ENCODE peak calls at places on chromosomes 1 and 21, in ten cellular contexts. E is HCT116, I is heart right ventricle, F is psoas muscle, T is upper lobe of right lung, Y is pancreas, B is right lobe of liver, Z is mucosa of descending colon, A is lung, N is RWPE2. L is an unnamed sample.

GRCh38 chr1:16298653-16299052 is 53.6 kb downstream of the FBXO42 start:
- ATAC-seq in E (no peak), I (no peak), F (no peak), T (peak; percentile 73), Y (no peak), B (no peak), Z (no peak), A (no peak), N (no peak), L (peak; percentile 71)

GRCh38 chr1:205245096-205245495 is 17.4 kb downstream of the TMCC2 start:
- ATAC-seq in E (no peak), I (no peak), F (no peak), T (no peak), Y (no peak), B (no peak), Z (no peak), A (no peak), N (no peak), L (no peak)

GRCh38 chr1:172254521-172255222 is 165.8 kb upstream of the C1orf105 start:
- ATAC-seq in E (peak; percentile 91), I (peak; percentile 50), F (no peak), T (no peak), Y (no peak), B (no peak), Z (no peak), A (no peak), N (peak; percentile 97), L (no peak)

GRCh38 chr1:9435854-9436253 is 103.4 kb upstream of the SLC25A33 start:
- ATAC-seq in E (no peak), I (no peak), F (no peak), T (no peak), Y (peak; percentile 6), B (no peak), Z (peak; percentile 68), A (no peak), N (no peak), L (no peak)

GRCh38 chr1:233459470-233459945 is 132.0 kb downstream of the MAP3K21 start:
- ATAC-seq in E (no peak), I (no peak), F (no peak), T (no peak), Y (no peak), B (no peak), Z (no peak), A (no peak), N (no peak), L (no peak)

GRCh38 chr1:85550784-85551516 is 29.6 kb upstream of the CCN1 start:
- ATAC-seq in E (peak; percentile 44), I (no peak), F (no peak), T (peak; percentile 92), Y (peak; percentile 85), B (peak; percentile 67), Z (no peak), A (peak; percentile 76), N (peak; percentile 95), L (peak; percentile 42)

GRCh38 chr1:69103705-69104385 is 463.9 kb upstream of the LRRC7 start:
- ATAC-seq in E (no peak), I (no peak), F (no peak), T (no peak), Y (no peak), B (no peak), Z (no peak), A (no peak), N (no peak), L (no peak)

GRCh38 chr21:14581902-14582457 is 35.9 kb upstream of the SAMSN1 start:
- ATAC-seq in E (no peak), I (no peak), F (no peak), T (no peak), Y (no peak), B (no peak), Z (no peak), A (no peak), N (no peak), L (no peak)

GRCh38 chr21:42655797-42656770 is 2.7 kb downstream of the PDE9A start:
- ATAC-seq in E (no peak), I (no peak), F (no peak), T (no peak), Y (no peak), B (no peak), Z (peak; percentile 28), A (no peak), N (peak; percentile 34), L (no peak)
- H3K4me3 ChIP-seq in E (no peak overlapping the region), I (no peak overlapping the region), F (no peak overlapping the region), T (no peak overlapping the region), Y (no peak overlapping the region), B (no peak overlapping the region), Z (no peak overlapping the region), A (no peak overlapping the region), N (no peak overlapping the region), L (no peak overlapping the region)

DNA sequence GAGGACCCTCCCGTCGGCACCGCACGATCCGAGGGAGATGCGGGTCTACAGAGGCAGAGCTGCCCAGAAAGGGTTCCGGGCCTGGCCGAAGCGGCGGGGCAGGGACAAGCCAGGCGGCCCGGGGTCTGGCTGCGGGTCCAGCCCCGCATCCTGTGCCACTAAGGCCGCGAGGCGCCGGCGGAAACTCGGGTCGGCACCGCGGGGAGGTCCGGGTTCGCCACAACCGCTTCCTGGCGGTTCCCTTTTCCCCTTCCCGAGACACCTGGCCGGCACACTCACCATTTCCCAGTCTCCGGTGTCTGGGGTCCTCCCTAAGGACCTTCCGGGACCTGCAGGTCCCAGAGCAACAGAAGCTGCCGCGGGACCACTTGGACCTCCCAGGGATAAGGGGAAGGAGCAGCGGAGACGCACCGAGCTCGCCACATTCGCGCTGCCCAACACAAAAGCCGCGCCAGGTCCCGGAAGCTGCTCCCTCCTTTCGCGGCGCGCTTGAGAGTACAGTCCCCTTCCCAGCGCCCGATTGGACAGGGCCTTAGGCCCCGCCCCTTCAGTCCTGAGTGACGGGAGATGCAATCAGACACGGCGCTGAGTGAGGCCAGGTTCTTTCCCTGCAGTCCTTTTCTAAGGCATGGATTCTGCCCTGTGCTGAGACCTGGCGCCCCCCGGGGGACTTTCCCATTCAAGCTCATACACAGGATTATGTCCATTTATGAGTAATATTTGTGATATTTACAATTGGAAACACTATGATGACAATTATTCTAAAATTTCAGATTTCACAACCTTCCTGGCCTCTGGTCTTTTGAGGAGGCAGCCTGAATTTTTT is at the start of gene ZNF670:
- ATAC-seq in E (peak; percentile 99), I (peak; percentile 100), F (peak; percentile 100), T (peak; percentile 100), Y (peak; percentile 100), B (peak; percentile 100), Z (peak; percentile 100), A (peak; percentile 100), N (peak; percentile 99), L (peak; percentile 100)
- TF ChIP-seq CTCF in E (no peak), I (no peak), F (no peak), T (no peak), Y (no peak), B (no peak), Z (no peak), A (peak; percentile 5), N (peak; percentile 40), L (no peak)

GRCh38 chr1:195278644-195279043 is 1329.6 kb downstream of the KCNT2 start:
- ATAC-seq in E (no peak), I (no peak), F (no peak), T (no peak), Y (no peak), B (no peak), Z (no peak), A (no peak), N (no peak), L (no peak)

GRCh38 chr1:195275688-195276087 is 1332.6 kb downstream of the KCNT2 start:
- ATAC-seq in E (no peak), I (no peak), F (no peak), T (no peak), Y (no peak), B (no peak), Z (no peak), A (no peak), N (no peak), L (no peak)
- H3K4me3 ChIP-seq in E (no peak overlapping the region), I (no peak overlapping the region), F (no peak overlapping the region), T (no peak overlapping the region), Y (no peak overlapping the region), B (no peak overlapping the region), Z (no peak overlapping the region), A (no peak overlapping the region), N (no peak overlapping the region), L (no peak overlapping the region)

DNA sequence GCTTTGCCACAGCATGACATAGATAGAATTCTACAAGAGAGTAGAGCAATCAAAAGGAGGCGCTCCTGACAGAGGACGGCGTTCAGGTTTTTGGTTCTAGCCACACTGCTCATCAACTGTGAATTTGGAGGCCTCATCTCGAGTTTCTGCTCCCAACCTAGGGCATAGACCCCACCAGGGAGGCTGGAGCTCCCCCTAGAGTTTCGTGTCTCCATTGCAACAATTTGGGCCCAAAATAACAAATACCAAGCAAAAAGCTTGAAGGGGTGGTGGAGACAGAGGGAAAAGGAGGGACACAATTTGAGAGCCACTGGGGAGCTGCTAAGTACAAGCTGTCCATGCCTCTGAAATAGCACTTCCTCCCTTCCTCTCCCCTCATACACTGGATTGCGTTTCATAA is 297.0 kb downstream of the GPATCH2 start:
- ATAC-seq in E (peak; percentile 82), I (no peak), F (no peak), T (peak; percentile 17), Y (peak; percentile 46), B (no peak), Z (no peak), A (peak; percentile 49), N (no peak), L (no peak)
- TF ChIP-seq CTCF in E (peak; percentile 68), I (peak; percentile 16), F (peak; percentile 35), T (peak; percentile 39), Y (no peak), B (peak; percentile 16), Z (no peak), A (no peak), N (peak; percentile 40), L (peak; percentile 40)

DNA sequence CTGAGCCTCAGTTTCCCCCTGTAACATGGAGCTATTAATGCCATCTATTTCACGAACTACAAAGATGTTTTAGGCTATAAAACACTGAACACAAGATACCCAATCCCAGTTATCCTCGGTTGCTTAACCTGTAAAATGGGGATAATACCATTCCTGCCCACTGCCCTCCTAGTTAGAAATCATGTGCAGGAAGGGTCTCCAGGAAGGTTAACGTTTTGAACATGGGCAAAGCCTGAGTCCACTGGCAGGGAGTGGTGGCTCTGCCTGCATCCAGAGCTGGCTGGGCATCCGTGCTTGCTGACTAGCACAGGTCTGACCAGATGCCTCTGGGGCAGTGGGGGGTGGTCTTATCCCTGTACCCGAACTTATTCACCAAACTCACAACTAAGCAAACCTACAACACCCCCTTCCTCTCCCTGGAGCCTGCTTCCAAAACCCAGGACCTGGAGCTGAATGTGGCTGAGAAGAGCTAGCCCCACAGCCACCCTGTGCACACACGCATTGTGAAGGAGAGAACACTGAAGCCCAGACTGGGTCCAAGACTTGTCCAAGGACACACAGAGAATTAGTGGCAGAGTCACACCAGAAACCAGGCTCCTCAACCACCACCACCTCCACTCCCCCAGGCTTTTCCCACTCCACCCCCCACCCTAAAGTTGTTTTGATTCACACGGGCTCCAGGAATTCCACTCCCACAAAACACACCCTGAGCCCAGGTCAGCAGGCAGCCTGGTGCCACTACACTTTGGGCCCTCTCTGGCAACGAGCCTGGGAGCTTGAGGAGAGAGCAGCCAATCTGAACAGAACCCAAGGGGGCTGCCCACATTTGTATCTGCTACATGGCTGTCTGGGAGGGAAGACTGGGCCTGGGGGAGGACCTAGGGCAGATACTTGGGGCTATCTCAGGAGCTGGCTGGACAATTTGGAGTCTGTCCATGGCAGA is 1.6 kb downstream of the E2F2 start:
- ATAC-seq in E (no peak), I (no peak), F (no peak), T (no peak), Y (no peak), B (no peak), Z (no peak), A (no peak), N (no peak), L (no peak)
- H3K4me3 ChIP-seq in E (peak overlapping the region; percentile 84), I (no peak overlapping the region), F (no peak overlapping the region), T (peak overlapping the region; percentile 10), Y (no peak overlapping the region), B (no peak overlapping the region), Z (no peak overlapping the region), A (no peak overlapping the region), N (peak overlapping the region; percentile 56), L (no peak overlapping the region)